ENCODE peak calls at places on chromosomes 6 and 20, in nine cellular contexts. One of them, this sample, is unnamed.

GRCh38 chr6:79077680-79078056 is 386 bp downstream of the PHIP start:
- DNase-seq in body of pancreas: peak; percentile 57
- DNase-seq in lower leg skin: no peak
- DNase-seq in breast epithelium: peak; percentile 51
- DNase-seq in right lobe of liver: no peak
- DNase-seq in Peyer's patch: no peak
- DNase-seq in heart left ventricle: no peak
- DNase-seq in A549: no peak
- DNase-seq in GM12878: no peak
- DNase-seq in this sample: peak; percentile 23

GRCh38 chr6:82786251-82786650 is 279.4 kb downstream of the UBE3D start:
- DNase-seq in body of pancreas: no peak
- DNase-seq in lower leg skin: no peak
- DNase-seq in breast epithelium: no peak
- DNase-seq in right lobe of liver: no peak
- DNase-seq in Peyer's patch: no peak
- DNase-seq in heart left ventricle: no peak
- DNase-seq in A549: no peak
- DNase-seq in GM12878: no peak
- DNase-seq in this sample: no peak

GRCh38 chr20:47146703-47147102 is 209.8 kb downstream of the ZMYND8 start:
- DNase-seq in body of pancreas: no peak
- DNase-seq in lower leg skin: no peak
- DNase-seq in breast epithelium: no peak
- DNase-seq in right lobe of liver: no peak
- DNase-seq in Peyer's patch: no peak
- DNase-seq in heart left ventricle: no peak
- DNase-seq in A549: no peak
- DNase-seq in GM12878: no peak
- DNase-seq in this sample: no peak

GRCh38 chr6:35304299-35304698 is 6.7 kb downstream of the DEF6 start:
- DNase-seq in body of pancreas: no peak
- DNase-seq in lower leg skin: no peak
- DNase-seq in breast epithelium: no peak
- DNase-seq in right lobe of liver: no peak
- DNase-seq in Peyer's patch: no peak
- DNase-seq in heart left ventricle: no peak
- DNase-seq in A549: no peak
- DNase-seq in GM12878: no peak
- DNase-seq in this sample: no peak

GRCh38 chr6:28224131-28225055 is 682 bp upstream of the ZSCAN9 start:
- DNase-seq in body of pancreas: no peak
- DNase-seq in lower leg skin: no peak
- DNase-seq in breast epithelium: no peak
- DNase-seq in right lobe of liver: no peak
- DNase-seq in Peyer's patch: no peak
- DNase-seq in heart left ventricle: no peak
- DNase-seq in A549: no peak
- DNase-seq in GM12878: no peak
- DNase-seq in this sample: no peak

GRCh38 chr6:169799474-169799926 is 48.1 kb downstream of the ERMARD start:
- DNase-seq in body of pancreas: no peak
- DNase-seq in lower leg skin: peak; percentile 46
- DNase-seq in breast epithelium: no peak
- DNase-seq in right lobe of liver: no peak
- DNase-seq in Peyer's patch: peak; percentile 15
- DNase-seq in heart left ventricle: no peak
- DNase-seq in A549: no peak
- DNase-seq in GM12878: no peak
- DNase-seq in this sample: no peak

GRCh38 chr6:152094992-152095592 is 287.6 kb downstream of the ESR1 start:
- DNase-seq in body of pancreas: peak; percentile 31
- DNase-seq in lower leg skin: peak; percentile 92
- DNase-seq in breast epithelium: no peak
- DNase-seq in right lobe of liver: peak; percentile 62
- DNase-seq in Peyer's patch: no peak
- DNase-seq in heart left ventricle: peak; percentile 69
- DNase-seq in A549: peak; percentile 89
- DNase-seq in GM12878: no peak
- DNase-seq in this sample: no peak

GRCh38 chr6:35596448-35597442 is 84.0 kb upstream of the TULP1 start:
- DNase-seq in body of pancreas: no peak
- DNase-seq in lower leg skin: no peak
- DNase-seq in breast epithelium: no peak
- DNase-seq in right lobe of liver: no peak
- DNase-seq in Peyer's patch: no peak
- DNase-seq in heart left ventricle: no peak
- DNase-seq in A549: peak; percentile 35
- DNase-seq in GM12878: no peak
- DNase-seq in this sample: no peak

GRCh38 chr20:32354592-32355416 is 3.3 kb upstream of the ASXL1 start:
- DNase-seq in body of pancreas: no peak
- DNase-seq in lower leg skin: no peak
- DNase-seq in breast epithelium: no peak
- DNase-seq in right lobe of liver: no peak
- DNase-seq in Peyer's patch: no peak
- DNase-seq in heart left ventricle: no peak
- DNase-seq in A549: peak; percentile 64
- DNase-seq in GM12878: peak; percentile 59
- DNase-seq in this sample: no peak

GRCh38 chr20:41224281-41224680 is 86.9 kb downstream of the PLCG1 start:
- DNase-seq in body of pancreas: no peak
- DNase-seq in lower leg skin: no peak
- DNase-seq in breast epithelium: no peak
- DNase-seq in right lobe of liver: no peak
- DNase-seq in Peyer's patch: no peak
- DNase-seq in heart left ventricle: no peak
- DNase-seq in A549: no peak
- DNase-seq in GM12878: no peak
- DNase-seq in this sample: no peak

GRCh38 chr20:41222299-41222698 is 85.0 kb downstream of the PLCG1 start:
- DNase-seq in body of pancreas: no peak
- DNase-seq in lower leg skin: no peak
- DNase-seq in breast epithelium: no peak
- DNase-seq in right lobe of liver: no peak
- DNase-seq in Peyer's patch: no peak
- DNase-seq in heart left ventricle: no peak
- DNase-seq in A549: no peak
- DNase-seq in GM12878: no peak
- DNase-seq in this sample: no peak

GRCh38 chr20:41223112-41223511 is 85.8 kb downstream of the PLCG1 start:
- DNase-seq in body of pancreas: no peak
- DNase-seq in lower leg skin: no peak
- DNase-seq in breast epithelium: no peak
- DNase-seq in right lobe of liver: no peak
- DNase-seq in Peyer's patch: no peak
- DNase-seq in heart left ventricle: no peak
- DNase-seq in A549: no peak
- DNase-seq in GM12878: no peak
- DNase-seq in this sample: no peak

GRCh38 chr20:41221614-41222218 is 84.4 kb downstream of the PLCG1 start:
- DNase-seq in body of pancreas: no peak
- DNase-seq in lower leg skin: peak; percentile 48
- DNase-seq in breast epithelium: no peak
- DNase-seq in right lobe of liver: no peak
- DNase-seq in Peyer's patch: no peak
- DNase-seq in heart left ventricle: no peak
- DNase-seq in A549: no peak
- DNase-seq in GM12878: no peak
- DNase-seq in this sample: no peak

GRCh38 chr20:41222703-41223102 is 85.4 kb downstream of the PLCG1 start:
- DNase-seq in body of pancreas: no peak
- DNase-seq in lower leg skin: no peak
- DNase-seq in breast epithelium: no peak
- DNase-seq in right lobe of liver: no peak
- DNase-seq in Peyer's patch: no peak
- DNase-seq in heart left ventricle: no peak
- DNase-seq in A549: no peak
- DNase-seq in GM12878: no peak
- DNase-seq in this sample: no peak
- TF ChIP-seq POLR2A in body of pancreas: no peak
- TF ChIP-seq POLR2A in lower leg skin: no peak
- TF ChIP-seq POLR2A in breast epithelium: no peak
- TF ChIP-seq POLR2A in right lobe of liver: no peak
- TF ChIP-seq POLR2A in Peyer's patch: no peak
- TF ChIP-seq POLR2A in heart left ventricle: no peak
- TF ChIP-seq POLR2A in A549: no peak
- TF ChIP-seq POLR2A in GM12878: no peak
- TF ChIP-seq POLR2A in this sample: no peak

GRCh38 chr20:50582591-50583234 is 72.5 kb downstream of the PTPN1 start:
- DNase-seq in body of pancreas: no peak
- DNase-seq in lower leg skin: no peak
- DNase-seq in breast epithelium: no peak
- DNase-seq in right lobe of liver: no peak
- DNase-seq in Peyer's patch: peak; percentile 31
- DNase-seq in heart left ventricle: no peak
- DNase-seq in A549: no peak
- DNase-seq in GM12878: no peak
- DNase-seq in this sample: no peak

GRCh38 chr20:50582092-50582491 is 71.9 kb downstream of the PTPN1 start:
- DNase-seq in body of pancreas: no peak
- DNase-seq in lower leg skin: no peak
- DNase-seq in breast epithelium: no peak
- DNase-seq in right lobe of liver: no peak
- DNase-seq in Peyer's patch: peak; percentile 34
- DNase-seq in heart left ventricle: no peak
- DNase-seq in A549: no peak
- DNase-seq in GM12878: no peak
- DNase-seq in this sample: no peak

GRCh38 chr20:50584687-50585086 is 74.5 kb downstream of the PTPN1 start:
- DNase-seq in body of pancreas: no peak
- DNase-seq in lower leg skin: no peak
- DNase-seq in breast epithelium: no peak
- DNase-seq in right lobe of liver: no peak
- DNase-seq in Peyer's patch: no peak
- DNase-seq in heart left ventricle: no peak
- DNase-seq in A549: no peak
- DNase-seq in GM12878: no peak
- DNase-seq in this sample: no peak

GRCh38 chr20:50585214-50585613 is 75.0 kb downstream of the PTPN1 start:
- DNase-seq in body of pancreas: no peak
- DNase-seq in lower leg skin: no peak
- DNase-seq in breast epithelium: no peak
- DNase-seq in right lobe of liver: no peak
- DNase-seq in Peyer's patch: no peak
- DNase-seq in heart left ventricle: no peak
- DNase-seq in A549: no peak
- DNase-seq in GM12878: no peak
- DNase-seq in this sample: no peak

GRCh38 chr20:50583422-50584150 is 73.4 kb downstream of the PTPN1 start:
- DNase-seq in body of pancreas: no peak
- DNase-seq in lower leg skin: no peak
- DNase-seq in breast epithelium: no peak
- DNase-seq in right lobe of liver: no peak
- DNase-seq in Peyer's patch: peak; percentile 33
- DNase-seq in heart left ventricle: no peak
- DNase-seq in A549: no peak
- DNase-seq in GM12878: no peak
- DNase-seq in this sample: no peak
- TF ChIP-seq POLR2A in body of pancreas: no peak
- TF ChIP-seq POLR2A in lower leg skin: no peak
- TF ChIP-seq POLR2A in breast epithelium: no peak
- TF ChIP-seq POLR2A in right lobe of liver: no peak
- TF ChIP-seq POLR2A in Peyer's patch: no peak
- TF ChIP-seq POLR2A in heart left ventricle: no peak
- TF ChIP-seq POLR2A in A549: no peak
- TF ChIP-seq POLR2A in GM12878: no peak
- TF ChIP-seq POLR2A in this sample: no peak

GRCh38 chr6:136284909-136285308 is 4.7 kb downstream of the BCLAF1 start:
- DNase-seq in body of pancreas: no peak
- DNase-seq in lower leg skin: no peak
- DNase-seq in breast epithelium: no peak
- DNase-seq in right lobe of liver: no peak
- DNase-seq in Peyer's patch: no peak
- DNase-seq in heart left ventricle: no peak
- DNase-seq in A549: no peak
- DNase-seq in GM12878: no peak
- DNase-seq in this sample: no peak
- TF ChIP-seq POLR2A in body of pancreas: no peak
- TF ChIP-seq POLR2A in lower leg skin: no peak
- TF ChIP-seq POLR2A in breast epithelium: no peak
- TF ChIP-seq POLR2A in right lobe of liver: no peak
- TF ChIP-seq POLR2A in Peyer's patch: no peak
- TF ChIP-seq POLR2A in heart left ventricle: no peak
- TF ChIP-seq POLR2A in A549: no peak
- TF ChIP-seq POLR2A in GM12878: no peak
- TF ChIP-seq POLR2A in this sample: no peak

GRCh38 chr6:124961784-124962611 is at the start of gene RNF217:
- DNase-seq in body of pancreas: peak; percentile 61
- DNase-seq in lower leg skin: peak; percentile 91
- DNase-seq in breast epithelium: no peak
- DNase-seq in right lobe of liver: peak; percentile 82
- DNase-seq in Peyer's patch: peak; percentile 66
- DNase-seq in heart left ventricle: peak; percentile 70
- DNase-seq in A549: peak; percentile 68
- DNase-seq in GM12878: no peak
- DNase-seq in this sample: peak; percentile 4
- TF ChIP-seq POLR2A in body of pancreas: peak; percentile 57
- TF ChIP-seq POLR2A in lower leg skin: no peak
- TF ChIP-seq POLR2A in breast epithelium: no peak
- TF ChIP-seq POLR2A in right lobe of liver: peak; percentile 61
- TF ChIP-seq POLR2A in Peyer's patch: peak; percentile 27
- TF ChIP-seq POLR2A in heart left ventricle: peak; percentile 48
- TF ChIP-seq POLR2A in A549: peak; percentile 59
- TF ChIP-seq POLR2A in GM12878: no peak
- TF ChIP-seq POLR2A in this sample: no peak

DNA sequence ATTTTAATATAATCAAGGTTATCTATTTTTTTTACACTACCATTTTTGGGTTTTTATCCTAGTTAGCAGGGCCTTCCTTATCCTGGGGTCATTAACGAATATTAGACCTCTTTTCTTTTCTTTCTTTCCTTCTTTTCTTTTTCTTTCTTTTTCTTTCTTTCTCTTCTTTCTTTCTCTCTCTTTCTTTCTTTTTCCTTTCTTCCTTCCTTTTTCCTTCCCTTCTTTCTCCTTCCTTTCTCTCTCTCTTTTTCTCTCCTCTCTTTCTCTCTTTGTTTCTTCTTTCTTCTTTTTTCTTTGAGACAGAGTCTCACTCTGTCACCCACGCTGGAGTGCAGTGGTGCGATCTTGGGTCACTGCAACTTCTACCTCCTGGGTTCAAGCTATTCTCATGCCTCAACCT is 120.4 kb upstream of the PDE7B start:
- DNase-seq in body of pancreas: no peak
- DNase-seq in lower leg skin: no peak
- DNase-seq in breast epithelium: no peak
- DNase-seq in right lobe of liver: no peak
- DNase-seq in Peyer's patch: no peak
- DNase-seq in heart left ventricle: no peak
- DNase-seq in A549: no peak
- DNase-seq in GM12878: no peak
- DNase-seq in this sample: no peak
- TF ChIP-seq POLR2A in body of pancreas: no peak
- TF ChIP-seq POLR2A in lower leg skin: no peak
- TF ChIP-seq POLR2A in breast epithelium: no peak
- TF ChIP-seq POLR2A in right lobe of liver: no peak
- TF ChIP-seq POLR2A in Peyer's patch: no peak
- TF ChIP-seq POLR2A in heart left ventricle: no peak
- TF ChIP-seq POLR2A in A549: no peak
- TF ChIP-seq POLR2A in GM12878: no peak
- TF ChIP-seq POLR2A in this sample: no peak

GRCh38 chr6:168165373-168165772 is 86.4 kb upstream of the FRMD1 start:
- DNase-seq in body of pancreas: no peak
- DNase-seq in lower leg skin: peak; percentile 68
- DNase-seq in breast epithelium: no peak
- DNase-seq in right lobe of liver: no peak
- DNase-seq in Peyer's patch: no peak
- DNase-seq in heart left ventricle: no peak
- DNase-seq in A549: no peak
- DNase-seq in GM12878: no peak
- DNase-seq in this sample: no peak
- TF ChIP-seq POLR2A in body of pancreas: no peak
- TF ChIP-seq POLR2A in lower leg skin: no peak
- TF ChIP-seq POLR2A in breast epithelium: no peak
- TF ChIP-seq POLR2A in right lobe of liver: no peak
- TF ChIP-seq POLR2A in Peyer's patch: no peak
- TF ChIP-seq POLR2A in heart left ventricle: no peak
- TF ChIP-seq POLR2A in A549: no peak
- TF ChIP-seq POLR2A in GM12878: no peak
- TF ChIP-seq POLR2A in this sample: no peak